ENCODE peak calls at places on chromosomes 5 and 9, in four cellular contexts. D is cardiac muscle cell, P is aorta, L is upper lobe of right lung. E is an unnamed sample. For H3K27me3 and H3K4me1, the result is how much of the 10 kb centered on the place peaks cover.

GRCh38 chr9:107559499-107560086 is 70.0 kb upstream of the KLF4 start:
- DNase-seq in D (peak), P (no peak), L (no peak), E (no peak)

GRCh38 chr5:87120518-87121314 is 147.0 kb upstream of the RASA1 start:
- DNase-seq in D (no peak), P (no peak), L (no peak), E (peak)

GRCh38 chr5:96595300-96596090 is 66.7 kb upstream of the CAST start:
- DNase-seq in D (no peak), P (no peak), L (no peak), E (no peak)

GRCh38 chr9:93809204-93809940 is 145.8 kb downstream of the BARX1 start:
- DNase-seq in D (no peak), P (peak), L (peak), E (no peak)

GRCh38 chr9:113620377-113621161 is 157.0 kb downstream of the RGS3 start:
- DNase-seq in D (peak), P (peak), L (peak), E (no peak)

GRCh38 chr9:5611321-5612186 is 17.4 kb upstream of the RIC1 start:
- DNase-seq in D (no peak), P (no peak), L (no peak), E (no peak)

GRCh38 chr5:52893105-52893504 is 96.0 kb upstream of the ITGA2 start:
- DNase-seq in D (no peak), P (no peak), L (no peak), E (no peak)

GRCh38 chr5:38323645-38324295 is 65.4 kb downstream of the EGFLAM start:
- DNase-seq in D (no peak), P (no peak), L (no peak), E (no peak)

GRCh38 chr5:168137265-168137664 is 154.2 kb upstream of the WWC1 start:
- DNase-seq in D (no peak), P (no peak), L (no peak), E (no peak)

GRCh38 chr9:109315889-109316640 is 4.8 kb downstream of the EPB41L4B start:
- DNase-seq in D (no peak), P (peak), L (peak), E (peak)

GRCh38 chr9:673264-673965 is 168.1 kb upstream of the DMRT1 start:
- DNase-seq in D (no peak), P (no peak), L (no peak), E (no peak)

GRCh38 chr9:11142965-11143738 is 530.4 kb upstream of the PTPRD start:
- DNase-seq in D (no peak), P (no peak), L (no peak), E (no peak)

GRCh38 chr5:116576043-116576713 is 1.6 kb upstream of the SEMA6A start:
- DNase-seq in D (peak), P (peak), L (peak), E (no peak)

GRCh38 chr5:27015758-27016157 is 22.6 kb downstream of the CDH9 start:
- DNase-seq in D (no peak), P (no peak), L (no peak), E (no peak)

GRCh38 chr9:36050472-36050871 is 13.8 kb downstream of the RECK start:
- DNase-seq in D (no peak), P (no peak), L (no peak), E (no peak)

GRCh38 chr9:70607329-70607728 is 192.9 kb upstream of the KLF9 start:
- DNase-seq in D (no peak), P (no peak), L (no peak), E (no peak)

GRCh38 chr9:33270146-33270545 is 5.3 kb downstream of the CHMP5 start:
- DNase-seq in D (no peak), P (no peak), L (no peak), E (no peak)

GRCh38 chr5:95390812-95391492 is at the start of gene FAM81B:
- DNase-seq in D (no peak), P (no peak), L (no peak), E (no peak)

GRCh38 chr5:73039082-73039481 is 81.3 kb upstream of the TMEM171 start:
- DNase-seq in D (no peak), P (no peak), L (no peak), E (no peak)

GRCh38 chr5:39498247-39498952 is 73.6 kb upstream of the DAB2 start:
- DNase-seq in D (no peak), P (no peak), L (no peak), E (no peak)

GRCh38 chr5:143302344-143302743 is 101.1 kb downstream of the NR3C1 start:
- DNase-seq in D (no peak), P (no peak), L (no peak), E (no peak)

GRCh38 chr5:66979738-66980137 is 216.9 kb downstream of the CD180 start:
- DNase-seq in D (no peak), P (no peak), L (no peak), E (no peak)

GRCh38 chr9:108149346-108149745 is 659.8 kb upstream of the KLF4 start:
- DNase-seq in D (no peak), P (no peak), L (no peak), E (no peak)

GRCh38 chr9:6907772-6908381 is 150.1 kb downstream of the KDM4C start:
- DNase-seq in D (peak), P (no peak), L (no peak), E (no peak)

GRCh38 chr5:119083679-119084078 is 12.8 kb downstream of the DMXL1 start:
- DNase-seq in D (no peak), P (no peak), L (no peak), E (no peak)

GRCh38 chr9:28899926-28900325 is 1326.6 kb upstream of the C9orf72 start:
- DNase-seq in D (no peak), P (no peak), L (no peak), E (no peak)

GRCh38 chr5:158264264-158264663 is 405.3 kb upstream of the CLINT1 start:
- DNase-seq in D (no peak), P (no peak), L (no peak), E (no peak)

GRCh38 chr5:57836921-57837320 is 354.3 kb upstream of the ACTBL2 start:
- DNase-seq in D (no peak), P (no peak), L (no peak), E (no peak)

GRCh38 chr5:124796495-124796894 is 50.1 kb upstream of the ZNF608 start:
- DNase-seq in D (no peak), P (no peak), L (no peak), E (no peak)

GRCh38 chr5:50709471-50709870 is 43.0 kb downstream of the PARP8 start:
- DNase-seq in D (no peak), P (no peak), L (no peak), E (no peak)

GRCh38 chr9:125911861-125912260 is 164.7 kb downstream of the PBX3 start:
- DNase-seq in D (no peak), P (no peak), L (no peak), E (no peak)

GRCh38 chr5:96067902-96068614 is 106.4 kb upstream of the ELL2 start:
- DNase-seq in D (no peak), P (no peak), L (no peak), E (peak)

GRCh38 chr9:135905380-135906282 is 1.7 kb downstream of the CAMSAP1 start:
- DNase-seq in D (no peak), P (no peak), L (peak), E (no peak)

GRCh38 chr5:909086-909485 is 16.4 kb downstream of the TRIP13 start:
- DNase-seq in D (no peak), P (no peak), L (no peak), E (no peak)

GRCh38 chr5:32627219-32627880 is 42.0 kb downstream of the SUB1 start:
- DNase-seq in D (peak), P (no peak), L (no peak), E (no peak)

GRCh38 chr5:39151731-39152130 is 67.6 kb downstream of the FYB1 start:
- DNase-seq in D (no peak), P (no peak), L (no peak), E (no peak)

GRCh38 chr9:89278997-89279739 is 31.8 kb upstream of the CKS2 start:
- DNase-seq in D (peak), P (no peak), L (no peak), E (no peak)

GRCh38 chr5:147578228-147579024 is 68.6 kb upstream of the DPYSL3 start:
- DNase-seq in D (peak), P (no peak), L (no peak), E (no peak)

GRCh38 chr5:146339715-146340259 is 1.1 kb downstream of the POU4F3 start:
- DNase-seq in D (no peak), P (no peak), L (no peak), E (no peak)
- H3K27me3 ChIP-seq in D (half or more), P (under half), L (half or more), E (half or more)

GRCh38 chr9:124274738-124275137 is 17.0 kb downstream of the NEK6 start:
- DNase-seq in D (no peak), P (no peak), L (no peak), E (no peak)
- H3K4me1 ChIP-seq in D (under half), P (under half), L (half or more), E (under half)

GRCh38 chr9:115396071-115396529 is 278.1 kb upstream of the TNC start:
- DNase-seq in D (no peak), P (no peak), L (no peak), E (no peak)
- H3K27ac ChIP-seq in D (no peak), P (no peak), L (no peak), E (peak)

GRCh38 chr9:74645007-74645639 is 148.0 kb downstream of the RORB start:
- DNase-seq in D (peak), P (no peak), L (no peak), E (no peak)
- H3K27me3 ChIP-seq in D (under half), P (under half), L (under half), E (under half)

GRCh38 chr9:134418986-134419683 is 92.9 kb downstream of the RXRA start:
- DNase-seq in D (no peak), P (no peak), L (no peak), E (no peak)
- H3K4me1 ChIP-seq in D (under half), P (under half), L (under half), E (under half)

DNA sequence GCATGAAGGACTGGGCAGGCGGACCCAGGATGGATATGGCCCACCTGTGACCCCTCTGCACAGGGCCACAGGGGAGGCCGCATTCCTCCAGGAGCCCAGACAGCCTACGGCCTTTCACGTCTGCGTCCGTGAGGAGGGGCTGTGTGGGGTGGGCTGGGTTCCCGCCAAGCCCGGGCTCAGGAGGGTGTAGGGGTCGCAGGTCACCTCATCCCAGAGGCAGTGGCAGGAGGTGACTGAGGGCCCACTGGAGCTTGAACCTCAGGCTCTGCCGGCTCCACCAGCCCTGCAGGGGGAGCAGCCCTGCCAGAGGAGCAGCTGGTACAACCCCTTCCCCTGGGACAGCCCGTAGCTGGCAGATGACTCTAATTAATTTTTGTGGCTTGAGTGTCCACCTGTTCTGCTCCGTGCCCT is 40.7 kb upstream of the CACNA1B start:
- DNase-seq in D (no peak), P (no peak), L (no peak), E (no peak)
- H3K27ac ChIP-seq in D (no peak), P (no peak), L (no peak), E (no peak)